ENCODE peak calls at places on chromosomes 13 and 19, in ten cellular contexts. K, A, H, O, Z, F, U, E, M and S are unnamed samples.

GRCh38 chr13:93674337-93674755 is 447.7 kb downstream of the GPC6 start:
- DNase-seq in M (no peak), H (no peak), Z (no peak), U (no peak), A (no peak), K (no peak), E (no peak), F (no peak), O (no peak), S (no peak)

GRCh38 chr19:33189453-33189852 is 4.7 kb upstream of the LRP3 start:
- DNase-seq in M (no peak), E (no peak), Z (no peak), O (no peak), U (no peak), H (no peak), K (no peak), F (no peak), A (no peak), S (no peak)

GRCh38 chr19:3338541-3339181 is 27.7 kb upstream of the NFIC start:
- DNase-seq in Z (peak), H (no peak), U (no peak), A (no peak), M (peak), K (no peak), O (peak), F (no peak), E (peak), S (no peak)

GRCh38 chr13:51825681-51826254 is 19.2 kb downstream of the TMEM272 start:
- DNase-seq in O (no peak), U (no peak), M (no peak), Z (no peak), H (no peak), A (no peak), K (no peak), E (no peak), F (no peak), S (no peak)

GRCh38 chr13:111387026-111387871 is 66.8 kb downstream of the TEX29 start:
- DNase-seq in M (no peak), E (no peak), U (no peak), Z (no peak), A (no peak), O (no peak), K (no peak), F (no peak), H (no peak), S (no peak)

GRCh38 chr19:29075149-29075548 is 137.8 kb downstream of the UQCRFS1 start:
- DNase-seq in A (no peak), U (no peak), E (no peak), F (no peak), Z (no peak), K (no peak), H (no peak), O (no peak), M (no peak), S (no peak)

GRCh38 chr13:86020350-86021002 is 221.3 kb upstream of the SLITRK6 start:
- DNase-seq in A (peak), E (no peak), O (no peak), K (peak), Z (no peak), U (peak), M (no peak), H (peak), F (peak), S (peak)

GRCh38 chr13:99812611-99813010 is 159.0 kb downstream of the ZIC5 start:
- DNase-seq in Z (no peak), E (no peak), M (no peak), O (no peak), K (no peak), U (peak), H (peak), A (no peak), F (no peak), S (peak)

GRCh38 chr13:26475176-26476110 is 82.0 kb upstream of the WASF3 start:
- DNase-seq in O (no peak), A (no peak), U (no peak), K (no peak), Z (no peak), E (no peak), H (no peak), M (no peak), F (no peak), S (no peak)

GRCh38 chr19:50777830-50778303 is 7.6 kb downstream of the GPR32 start:
- DNase-seq in O (no peak), U (peak), K (peak), E (no peak), F (peak), Z (no peak), M (no peak), H (no peak), A (peak), S (no peak)

GRCh38 chr13:39012608-39013007 is 22.0 kb upstream of the STOML3 start:
- DNase-seq in H (no peak), Z (no peak), O (no peak), U (no peak), A (no peak), M (no peak), K (no peak), F (no peak), E (no peak), S (no peak)

GRCh38 chr13:88937381-88937780 is 1266.2 kb downstream of the SLITRK5 start:
- DNase-seq in A (no peak), O (no peak), F (no peak), Z (no peak), H (no peak), K (no peak), U (no peak), M (no peak), E (no peak), S (no peak)

GRCh38 chr13:113607477-113608245 is 23.1 kb downstream of the TFDP1 start:
- DNase-seq in M (no peak), F (no peak), H (no peak), E (peak), Z (peak), A (no peak), U (no peak), K (no peak), O (no peak), S (no peak)
- TF ChIP-seq CTCF in M (no peak), F (no peak), H (no peak), E (no peak), Z (no peak), A (no peak), U (no peak), K (no peak), O (no peak), S (no peak)

DNA sequence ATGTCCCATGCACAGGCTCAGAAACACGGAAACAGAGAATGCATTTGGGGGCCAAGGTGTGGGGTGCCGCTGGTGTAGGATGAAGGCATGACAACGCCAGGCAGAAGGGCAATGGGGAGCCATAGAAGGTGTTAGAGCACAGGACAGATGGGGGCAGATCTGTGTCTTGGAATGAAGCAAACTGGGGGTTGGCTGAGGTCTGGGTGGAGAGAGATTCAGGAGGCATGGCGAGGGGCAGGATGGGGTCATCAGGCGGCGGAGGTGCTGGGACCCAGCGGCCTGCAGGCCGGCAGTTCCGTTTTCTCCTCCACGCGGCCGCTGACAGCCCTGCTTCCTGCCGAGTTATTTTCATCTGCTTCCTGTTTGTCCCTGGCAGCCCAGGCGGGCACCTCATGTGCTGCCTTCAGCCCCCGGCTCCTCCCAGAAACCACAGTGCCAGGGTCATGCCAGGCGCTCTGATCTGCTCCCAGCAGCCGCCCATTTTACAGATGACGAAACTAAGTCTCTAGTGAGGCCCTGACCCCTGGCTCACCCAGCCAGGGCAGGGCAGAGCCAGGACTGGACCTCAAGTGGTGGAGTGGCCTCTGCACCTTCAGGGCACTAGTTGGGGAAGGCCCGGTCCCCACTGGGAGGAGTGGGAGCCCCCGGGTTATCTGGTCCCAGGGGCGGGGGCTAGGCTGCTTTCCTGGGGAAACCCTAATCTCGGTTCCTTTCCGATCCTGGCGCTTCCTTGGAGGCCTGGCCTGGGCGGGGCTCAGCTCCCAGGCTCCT is 2.2 kb downstream of the ARHGAP45 start:
- DNase-seq in E (peak), K (no peak), U (no peak), O (peak), A (no peak), F (no peak), H (no peak), M (no peak), Z (peak), S (no peak)
- H3K4me3 ChIP-seq in E (peak), K (no peak), U (no peak), O (no peak), A (no peak), F (no peak), H (no peak), M (no peak), Z (peak), S (no peak)

GRCh38 chr19:4721196-4721595 is 2.4 kb downstream of the DPP9 start:
- DNase-seq in U (no peak), H (no peak), M (no peak), A (no peak), K (no peak), Z (no peak), F (no peak), E (no peak), O (no peak), S (no peak)
- TF ChIP-seq CTCF in U (no peak), H (no peak), M (no peak), A (no peak), K (no peak), Z (no peak), F (no peak), E (no peak), O (no peak), S (no peak)

DNA sequence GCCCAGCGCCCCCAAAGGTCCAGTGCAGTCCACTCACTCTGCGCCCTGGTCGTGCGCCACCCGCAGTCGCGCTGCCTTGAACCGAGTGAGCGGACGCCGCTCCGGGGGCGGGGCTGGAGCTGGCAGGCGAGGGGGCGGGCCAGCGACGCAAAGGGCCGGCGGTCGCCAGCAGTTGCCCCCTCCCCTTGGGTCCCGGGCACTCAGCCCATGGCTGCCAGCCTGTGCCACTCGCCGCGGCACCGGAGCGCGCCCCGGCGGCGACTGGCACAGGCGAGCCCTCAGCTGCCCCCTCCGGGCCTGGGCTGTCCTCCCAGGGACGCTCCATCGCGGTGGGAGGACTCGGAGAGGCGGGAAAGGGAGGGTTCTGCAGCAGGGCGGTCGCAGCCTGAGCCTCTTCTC is at the start of gene S1PR5:
- DNase-seq in F (no peak), Z (peak), U (no peak), H (no peak), A (peak), E (no peak), O (no peak), M (no peak), K (no peak), S (no peak)
- H3K4me3 ChIP-seq in F (peak), Z (peak), U (peak), H (peak), A (peak), E (peak), O (no peak), M (no peak), K (peak), S (peak)

DNA sequence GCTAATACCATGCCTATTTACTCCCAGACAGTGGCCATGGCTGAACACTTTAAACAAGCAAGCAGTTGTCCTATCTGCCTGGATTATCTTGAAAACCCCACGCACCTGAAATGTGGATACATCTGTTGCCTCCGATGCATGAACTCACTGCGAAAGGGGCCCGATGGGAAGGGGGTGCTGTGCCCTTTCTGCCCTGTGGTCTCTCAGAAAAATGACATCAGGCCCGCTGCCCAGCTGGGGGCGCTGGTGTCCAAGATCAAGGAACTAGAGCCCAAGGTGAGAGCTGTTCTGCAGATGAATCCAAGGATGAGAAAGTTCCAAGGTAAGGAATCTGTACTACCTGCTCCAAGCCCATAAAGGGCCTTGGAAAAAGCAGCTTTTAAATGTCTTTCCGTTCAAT is 8.6 kb downstream of the RFPL4AL1 start:
- DNase-seq in F (no peak), A (no peak), U (no peak), Z (no peak), O (no peak), K (no peak), E (no peak), M (no peak), H (no peak), S (no peak)
- TF ChIP-seq CTCF in F (no peak), A (no peak), U (no peak), Z (no peak), O (no peak), K (no peak), E (no peak), M (no peak), H (no peak), S (no peak)

DNA sequence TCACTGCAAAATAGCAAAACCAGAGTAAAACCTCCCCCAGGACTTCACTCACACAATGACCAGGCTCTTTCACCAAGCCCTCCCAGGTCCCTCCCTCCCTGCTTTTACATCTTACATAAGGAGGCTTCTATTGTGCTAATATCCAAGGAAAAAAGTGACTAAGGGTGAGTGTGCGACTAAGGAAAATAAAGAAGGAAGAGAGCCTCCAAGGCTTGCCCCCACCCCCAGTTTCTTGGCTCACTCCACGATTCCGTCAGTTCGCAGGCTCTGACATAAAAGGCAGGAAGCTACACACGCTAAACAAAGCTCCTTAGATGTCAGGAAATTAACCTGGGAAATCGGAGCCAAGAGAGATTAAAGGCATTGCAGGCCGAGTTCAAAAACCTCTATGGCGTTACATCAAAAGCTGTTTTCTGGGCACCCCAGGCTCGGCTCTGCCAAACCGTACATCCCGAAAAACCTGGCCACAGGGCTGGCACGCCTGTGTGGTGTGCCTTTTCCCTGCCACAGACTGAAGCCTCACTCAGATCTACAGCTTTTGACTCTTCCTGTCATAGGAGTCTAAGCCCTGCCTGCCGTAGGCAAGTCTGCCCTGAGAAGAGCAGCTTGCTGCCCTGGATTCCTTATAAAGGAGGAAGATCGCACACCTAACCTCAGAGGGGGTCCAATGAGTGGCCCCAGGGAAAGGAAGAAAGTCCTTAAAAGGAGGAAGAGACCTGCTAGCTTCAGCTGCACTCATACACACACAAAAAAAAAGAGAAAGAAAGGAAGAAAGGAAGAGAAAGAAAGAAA is 67.0 kb upstream of the SERP2 start:
- DNase-seq in M (peak), Z (no peak), E (no peak), O (no peak), H (peak), K (peak), A (peak), F (peak), U (peak), S (peak)
- H3K4me3 ChIP-seq in M (no peak), Z (peak), E (peak), O (no peak), H (peak), K (peak), A (no peak), F (no peak), U (no peak), S (no peak)

DNA sequence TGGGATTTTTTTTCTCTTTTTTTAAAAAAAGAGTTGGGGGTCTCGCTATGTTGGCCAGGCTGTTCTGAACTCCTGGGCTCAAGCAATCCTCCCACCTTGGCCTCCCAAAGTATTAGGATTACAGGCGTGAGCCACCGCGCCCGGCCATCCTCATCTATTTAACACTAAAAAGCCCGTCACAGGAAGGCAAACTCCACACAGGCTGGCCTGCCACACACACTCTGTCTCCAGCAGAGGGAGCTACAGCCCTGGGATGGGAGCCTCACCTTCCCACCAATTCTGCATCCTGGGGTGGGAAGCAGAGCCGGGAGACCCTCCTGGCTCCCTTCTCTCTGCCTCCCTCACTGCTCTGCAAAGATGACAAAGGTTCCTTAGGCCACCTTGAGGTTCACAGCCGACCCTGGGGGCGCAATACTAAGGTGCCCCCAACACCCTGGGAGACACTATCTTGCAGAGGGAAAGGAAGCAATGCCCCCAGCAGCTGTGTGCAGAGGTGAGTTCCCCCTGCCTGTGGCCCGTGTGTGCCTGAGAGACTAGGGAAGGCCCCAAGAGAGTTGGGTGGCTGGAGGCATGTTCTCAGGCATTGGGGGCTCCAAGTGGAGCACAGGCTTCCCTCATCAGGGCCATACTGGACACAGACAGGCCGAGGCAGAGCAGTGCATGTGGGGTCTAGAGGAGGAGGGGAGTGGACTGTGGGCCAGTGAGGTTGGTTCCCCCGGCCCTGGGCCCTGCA is 27.4 kb upstream of the TIMM44 start:
- DNase-seq in H (no peak), Z (peak), F (peak), U (peak), M (no peak), K (peak), A (peak), O (peak), E (peak), S (peak)
- TF ChIP-seq CTCF in H (peak), Z (peak), F (peak), U (peak), M (no peak), K (peak), A (peak), O (peak), E (peak), S (peak)

DNA sequence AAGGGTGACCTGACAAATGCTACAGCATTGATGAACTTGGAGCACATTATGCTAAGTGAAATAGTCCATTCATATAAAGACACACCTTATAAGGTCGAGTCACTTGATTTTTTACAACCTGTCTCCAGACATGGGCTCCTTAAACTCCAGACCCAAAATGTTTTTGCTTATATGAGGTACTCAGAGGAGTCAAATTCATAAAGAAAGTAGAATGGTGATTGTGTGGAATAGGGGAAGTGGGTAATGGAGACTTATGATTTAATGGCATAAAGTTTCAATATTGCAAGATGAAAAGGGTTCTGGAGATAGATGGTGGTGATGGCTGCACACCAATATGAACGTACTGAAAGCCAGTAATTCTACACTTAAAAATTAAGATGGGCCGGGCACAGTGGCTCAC is 59.3 kb downstream of the ZNF627 start:
- DNase-seq in H (no peak), K (no peak), O (no peak), E (no peak), F (no peak), M (no peak), Z (no peak), U (no peak), A (no peak), S (no peak)
- H3K4me3 ChIP-seq in H (no peak), K (no peak), O (no peak), E (no peak), F (no peak), M (no peak), Z (no peak), U (no peak), A (no peak), S (no peak)